ENCODE peak calls at places on chromosomes 5 and 9, in six cellular contexts. L, C, H, O, Y and Z are unnamed samples.
A peak's percentile ranks its signal among the peaks of the same experiment; 100 is the strongest.

GRCh38 chr9:20125721-20126120 is 336.9 kb upstream of the SLC24A2 start:
- DNase-seq in C (no peak), Y (no peak), H (no peak), L (no peak), O (no peak), Z (no peak)

GRCh38 chr5:124825250-124825982 is 79.0 kb upstream of the ZNF608 start:
- DNase-seq in C (no peak), O (no peak), Y (no peak), H (no peak), L (no peak), Z (no peak)

GRCh38 chr9:115764649-115765048 is 388.9 kb upstream of the PAPPA start:
- DNase-seq in L (no peak), Y (no peak), O (no peak), H (no peak), C (no peak), Z (no peak)

GRCh38 chr5:93583525-93583798 is 440 bp downstream of the NR2F1 start:
- DNase-seq in Y (no peak), C (no peak), L (peak; percentile 53), H (no peak), O (no peak), Z (no peak)

GRCh38 chr9:28518439-28518838 is 945.2 kb upstream of the C9orf72 start:
- DNase-seq in H (no peak), C (no peak), Y (no peak), O (no peak), L (no peak), Z (no peak)

GRCh38 chr9:88418715-88419540 is 30.7 kb downstream of the SPIN1 start:
- DNase-seq in L (no peak), H (no peak), O (no peak), Y (peak; percentile 78), C (no peak), Z (no peak)

GRCh38 chr5:178388381-178389030 is 155.9 kb upstream of the PHYKPL start:
- DNase-seq in O (no peak), C (peak; percentile 70), H (no peak), L (peak; percentile 18), Y (peak; percentile 2), Z (no peak)

GRCh38 chr5:64201986-64202385 is 36.3 kb downstream of the RNF180 start:
- DNase-seq in C (no peak), L (no peak), H (no peak), O (no peak), Y (no peak), Z (no peak)

GRCh38 chr5:74141053-74141452 is 499.5 kb downstream of the ENC1 start:
- DNase-seq in Y (peak; percentile 62), H (no peak), L (peak; percentile 79), O (no peak), C (peak; percentile 38), Z (no peak)

GRCh38 chr5:171867786-171868185 is 82.2 kb downstream of the SMIM23 start:
- DNase-seq in O (no peak), H (no peak), L (peak; percentile 63), C (peak; percentile 33), Y (no peak), Z (no peak)

GRCh38 chr9:133117271-133118178 is 3.5 kb downstream of the RALGDS start:
- DNase-seq in L (no peak), C (peak; percentile 82), Y (no peak), O (no peak), H (no peak), Z (no peak)

GRCh38 chr9:95511952-95512750 is 4.6 kb downstream of the PTCH1 start:
- DNase-seq in O (no peak), L (no peak), H (no peak), Y (no peak), C (peak; percentile 40), Z (no peak)

GRCh38 chr5:52077941-52078825 is 694.9 kb downstream of the ISL1 start:
- DNase-seq in H (no peak), Y (no peak), C (no peak), L (no peak), O (no peak), Z (no peak)

GRCh38 chr5:107580902-107581823 is 89.6 kb downstream of the EFNA5 start:
- DNase-seq in H (no peak), O (no peak), Y (no peak), L (no peak), C (peak; percentile 56), Z (no peak)

GRCh38 chr9:95457769-95458168 is 59.0 kb downstream of the PTCH1 start:
- DNase-seq in O (no peak), Y (no peak), L (peak; percentile 92), C (no peak), H (no peak), Z (no peak)

GRCh38 chr5:201672-202071 is 10.4 kb downstream of the LRRC14B start:
- DNase-seq in O (peak; percentile 7), L (no peak), Y (no peak), H (no peak), C (no peak), Z (no peak)

GRCh38 chr9:13358128-13358527 is 78.6 kb upstream of the MPDZ start:
- DNase-seq in H (no peak), L (peak; percentile 92), Y (peak; percentile 53), O (no peak), C (peak; percentile 88), Z (no peak)

GRCh38 chr5:99317136-99317535 is 388.3 kb upstream of the CHD1 start:
- DNase-seq in O (no peak), C (no peak), H (no peak), Y (no peak), L (no peak), Z (no peak)

GRCh38 chr5:36948041-36948440 is 71.5 kb downstream of the NIPBL start:
- DNase-seq in O (no peak), Y (no peak), H (no peak), C (peak; percentile 75), L (peak; percentile 43), Z (no peak)

GRCh38 chr9:94638335-94639044 is 828 bp downstream of the FBP1 start:
- DNase-seq in C (no peak), O (no peak), Y (no peak), L (no peak), H (no peak), Z (no peak)

GRCh38 chr5:149762958-149763630 is 33.0 kb downstream of the PPARGC1B start:
- DNase-seq in H (no peak), Y (no peak), L (no peak), O (no peak), C (no peak), Z (no peak)

GRCh38 chr5:136424835-136425694 is 59.7 kb upstream of the TRPC7 start:
- DNase-seq in L (peak; percentile 33), O (peak; percentile 32), C (peak; percentile 61), H (peak; percentile 41), Y (peak; percentile 55), Z (peak; percentile 64)

GRCh38 chr5:132782101-132782500 is 5.1 kb upstream of the SEPTIN8 start:
- DNase-seq in L (peak; percentile 74), Y (peak; percentile 72), O (no peak), H (no peak), C (peak; percentile 48), Z (no peak)

GRCh38 chr5:149471406-149472183 is 79.6 kb downstream of the CSNK1A1 start:
- DNase-seq in Y (peak; percentile 73), C (peak; percentile 49), O (no peak), L (peak; percentile 57), H (no peak), Z (no peak)

GRCh38 chr5:90135979-90136378 is 273.6 kb downstream of the CETN3 start:
- DNase-seq in L (no peak), H (no peak), C (no peak), Y (no peak), O (no peak), Z (no peak)
- TF ChIP-seq CTCF in L (no peak), H (no peak), C (no peak), Y (peak; percentile 25), O (no peak), Z (peak; percentile 54)

GRCh38 chr5:151703780-151704179 is 17.1 kb upstream of the SPARC start:
- DNase-seq in C (no peak), L (no peak), H (no peak), O (no peak), Y (no peak), Z (no peak)

GRCh38 chr5:151699071-151699901 is 12.6 kb upstream of the SPARC start:
- DNase-seq in H (no peak), Y (peak; percentile 70), C (peak; percentile 99), O (peak; percentile 84), L (peak; percentile 99), Z (no peak)

GRCh38 chr5:151697452-151697851 is 10.7 kb upstream of the SPARC start:
- DNase-seq in C (peak; percentile 58), L (no peak), Y (no peak), H (no peak), O (no peak), Z (no peak)

GRCh38 chr5:151703227-151703626 is 16.5 kb upstream of the SPARC start:
- DNase-seq in Y (no peak), C (no peak), H (no peak), O (no peak), L (no peak), Z (peak; percentile 42)

DNA sequence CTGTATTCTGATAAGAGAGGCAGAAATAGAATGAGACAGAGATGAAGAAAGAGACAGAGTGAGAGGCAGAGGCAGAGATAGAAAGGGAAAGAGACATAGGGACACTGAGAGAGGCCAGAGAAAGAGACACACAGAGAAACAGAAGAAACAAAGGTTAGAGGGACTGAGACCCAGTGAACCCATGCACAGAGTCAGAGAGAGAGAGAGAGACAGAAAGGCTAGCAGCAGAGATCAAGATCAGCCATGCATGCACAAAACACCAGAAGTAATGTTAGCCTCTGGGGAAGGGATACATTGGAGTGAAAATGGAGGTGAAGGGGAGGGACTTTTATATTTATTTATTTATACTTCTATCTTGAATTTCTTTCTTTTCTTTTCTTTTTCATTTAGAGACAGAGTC is 14.1 kb upstream of the SPARC start:
- DNase-seq in H (no peak), O (no peak), Y (no peak), L (no peak), C (no peak), Z (peak; percentile 29)
- TF ChIP-seq CTCF in H (no peak), O (no peak), Y (no peak), L (no peak), C (no peak), Z (no peak)

DNA sequence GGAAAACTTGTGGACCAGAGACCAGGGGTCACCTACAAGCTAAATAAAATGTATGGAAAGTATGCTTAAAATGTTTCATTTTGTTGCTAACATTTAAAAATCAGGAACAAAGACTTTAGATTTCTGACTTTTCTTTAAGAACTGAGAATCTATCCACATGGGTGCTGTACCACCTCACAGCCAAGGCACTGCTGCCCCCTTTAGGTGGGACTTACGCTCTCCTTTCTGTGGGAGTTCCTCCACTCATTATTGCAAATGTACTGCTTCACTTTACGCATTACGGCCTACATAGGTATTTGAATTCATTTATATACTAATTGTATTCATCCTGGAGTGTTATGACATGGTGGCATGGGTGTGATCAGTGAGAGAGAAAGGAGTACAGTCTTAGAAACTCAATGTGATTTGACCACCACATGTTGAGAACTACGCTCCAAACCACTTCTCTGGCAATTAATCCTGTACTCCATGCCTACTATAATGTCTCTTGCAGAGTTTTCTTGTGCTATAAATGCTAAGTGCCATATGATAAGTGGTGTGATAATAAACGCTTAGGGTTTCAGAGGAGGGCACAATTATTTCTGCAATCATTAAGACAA is 24.7 kb upstream of the CETN3 start:
- DNase-seq in C (peak; percentile 35), Y (peak; percentile 30), L (peak; percentile 45), H (no peak), O (peak; percentile 37), Z (no peak)
- TF ChIP-seq CTCF in C (peak; percentile 74), Y (peak; percentile 47), L (peak; percentile 65), H (peak; percentile 56), O (no peak), Z (peak; percentile 79)

DNA sequence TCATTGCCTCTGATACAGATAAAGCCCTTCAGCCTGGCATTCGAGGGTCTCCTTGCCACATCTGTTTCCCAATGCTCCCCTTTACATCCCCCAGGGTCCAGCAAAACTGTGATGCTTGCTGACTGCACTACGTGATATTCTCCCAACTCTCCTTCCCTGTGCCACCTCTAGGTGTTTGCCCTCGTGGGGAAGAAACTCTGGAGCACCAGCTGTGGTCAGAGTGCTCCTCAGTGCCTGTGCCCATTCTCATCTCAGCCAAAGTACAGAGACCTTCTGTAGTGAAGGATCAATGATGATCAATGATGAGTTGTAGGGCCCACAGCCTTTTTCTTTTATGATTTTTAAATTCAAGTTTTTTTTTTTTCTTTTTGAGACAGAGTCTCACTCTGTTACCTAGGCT is 40.3 kb upstream of the MELK start:
- DNase-seq in O (no peak), C (no peak), Y (no peak), L (no peak), H (no peak), Z (no peak)
- TF ChIP-seq CTCF in O (no peak), C (no peak), Y (no peak), L (no peak), H (no peak), Z (no peak)